ENCODE peak calls at places on chromosome 17, in nine cellular contexts. E, N, Q, J, Y, H, W, K and X are unnamed samples. For H3K4me1, the result is how much of the 10 kb centered on the place peaks cover.

GRCh38 chr17:81536299-81537290 is 8.4 kb downstream of the FSCN2 start:
- DNase-seq in Y (no peak), N (no peak), J (no peak), Q (no peak), W (no peak), K (no peak), H (no peak), E (peak), X (no peak)

GRCh38 chr17:74239169-74239568 is 25.8 kb downstream of the TTYH2 start:
- DNase-seq in J (no peak), K (no peak), W (no peak), Q (no peak), H (no peak), E (peak), N (no peak), Y (peak), X (peak)

GRCh38 chr17:73301359-73301758 is 10.4 kb downstream of the CDC42EP4 start:
- DNase-seq in E (no peak), H (no peak), W (no peak), K (no peak), Q (no peak), J (no peak), Y (no peak), N (no peak), X (no peak)

GRCh38 chr17:74466785-74467158 is 338 bp downstream of the CD300A start:
- DNase-seq in N (no peak), Y (no peak), Q (no peak), H (no peak), E (no peak), J (no peak), W (peak), K (no peak), X (no peak)

GRCh38 chr17:35063514-35064223 is at the start of gene RFFL:
- DNase-seq in N (peak), W (peak), Y (peak), J (peak), K (peak), E (peak), Q (peak), H (peak), X (peak)

GRCh38 chr17:57001541-57001940 is 23.6 kb downstream of the SCPEP1 start:
- DNase-seq in N (no peak), K (peak), Y (no peak), Q (no peak), H (no peak), W (no peak), E (no peak), J (no peak), X (no peak)

GRCh38 chr17:16948587-16949376 is 23.1 kb downstream of the TNFRSF13B start:
- DNase-seq in J (no peak), W (no peak), E (peak), Q (no peak), Y (no peak), N (no peak), H (no peak), K (peak), X (no peak)

GRCh38 chr17:63962298-63962744 is 10.4 kb downstream of the SCN4A start:
- DNase-seq in W (no peak), E (no peak), Q (no peak), H (no peak), J (no peak), Y (no peak), N (no peak), K (no peak), X (no peak)

GRCh38 chr17:66580601-66581385 is 254.1 kb upstream of the CACNG5 start:
- DNase-seq in Q (no peak), Y (peak), K (no peak), E (peak), J (no peak), N (no peak), H (no peak), W (peak), X (no peak)

GRCh38 chr17:5078106-5079028 is at the start of gene ZFP3:
- DNase-seq in J (peak), K (peak), W (peak), Q (peak), N (no peak), E (peak), H (peak), Y (peak), X (peak)

GRCh38 chr17:62703776-62704380 is 76.4 kb downstream of the MRC2 start:
- DNase-seq in K (peak), Y (peak), N (peak), W (peak), J (peak), E (peak), H (no peak), Q (peak), X (peak)

GRCh38 chr17:43401293-43401692 is 2.5 kb downstream of the ARL4D start:
- DNase-seq in E (no peak), Q (no peak), W (peak), J (no peak), H (no peak), K (no peak), Y (peak), N (no peak), X (peak)

GRCh38 chr17:63550816-63551639 is 751 bp downstream of the DCAF7 start:
- DNase-seq in H (no peak), Q (no peak), E (no peak), W (no peak), N (no peak), K (peak), Y (no peak), J (no peak), X (no peak)

GRCh38 chr17:11404431-11404830 is 163.4 kb downstream of the SHISA6 start:
- DNase-seq in W (no peak), Q (no peak), E (no peak), J (no peak), N (no peak), K (no peak), H (no peak), Y (no peak), X (no peak)

GRCh38 chr17:60481604-60482003 is 44.4 kb downstream of the APPBP2 start:
- DNase-seq in H (no peak), Q (no peak), K (no peak), Y (no peak), J (no peak), W (no peak), N (no peak), E (no peak), X (no peak)

GRCh38 chr17:61579961-61580360 is 11.1 kb downstream of the NACA2 start:
- DNase-seq in N (peak), Q (no peak), W (no peak), E (no peak), H (no peak), K (peak), Y (no peak), J (no peak), X (no peak)

GRCh38 chr17:40062347-40063033 is at the start of gene THRA:
- DNase-seq in Q (peak), K (peak), N (peak), E (peak), H (no peak), W (peak), Y (peak), J (peak), X (no peak)

GRCh38 chr17:61833536-61834203 is 29.7 kb downstream of the BRIP1 start:
- DNase-seq in Q (no peak), J (no peak), H (no peak), N (no peak), Y (no peak), W (no peak), K (no peak), E (no peak), X (no peak)

GRCh38 chr17:76038050-76038449 is 10.9 kb upstream of the EVPL start:
- DNase-seq in Y (no peak), N (no peak), W (peak), Q (no peak), K (no peak), H (no peak), E (no peak), J (no peak), X (no peak)

GRCh38 chr17:63702616-63703015 is 2.7 kb upstream of the LIMD2 start:
- DNase-seq in N (no peak), K (peak), W (no peak), E (no peak), Y (no peak), H (no peak), J (no peak), Q (no peak), X (no peak)

GRCh38 chr17:44547625-44548297 is 9.5 kb upstream of the FZD2 start:
- DNase-seq in N (no peak), H (no peak), J (no peak), K (peak), Y (no peak), W (no peak), E (no peak), Q (no peak), X (no peak)

GRCh38 chr17:57940217-57940616 is 15.0 kb downstream of the CUEDC1 start:
- DNase-seq in Y (no peak), W (no peak), E (no peak), K (peak), J (no peak), N (peak), H (no peak), Q (peak), X (no peak)

DNA sequence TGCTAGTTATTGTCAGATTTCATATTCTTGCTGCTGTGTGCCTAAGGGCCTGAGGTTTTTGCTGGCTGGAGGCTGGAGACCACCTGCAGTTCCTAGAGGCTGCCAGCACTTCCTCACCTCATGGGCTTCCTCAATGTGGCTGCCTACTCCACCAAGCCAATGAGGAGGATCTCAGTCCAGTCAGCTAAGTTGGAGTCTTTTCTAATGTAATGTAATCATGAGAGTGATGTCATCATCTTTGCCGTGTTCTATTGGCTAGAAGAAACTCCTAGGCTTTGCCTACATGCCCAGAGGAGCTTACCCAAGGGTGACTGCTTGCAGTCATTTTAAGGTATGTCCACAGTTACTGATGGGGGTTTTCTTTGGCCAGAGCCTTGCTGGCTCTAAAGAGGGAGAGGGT is 53.0 kb downstream of the SOCS3 start:
- DNase-seq in Q (no peak), N (no peak), J (no peak), H (no peak), K (no peak), Y (no peak), E (no peak), W (no peak), X (no peak)
- H3K4me3 ChIP-seq in Q (no peak), N (no peak), J (no peak), H (no peak), K (no peak), Y (no peak), E (no peak), W (no peak), X (no peak)

GRCh38 chr17:77598241-77598620 is 360.3 kb upstream of the TNRC6C start:
- DNase-seq in J (no peak), N (no peak), Q (no peak), H (no peak), K (no peak), Y (peak), W (no peak), E (peak), X (no peak)

GRCh38 chr17:77597421-77598240 is 360.9 kb upstream of the TNRC6C start:
- DNase-seq in Q (no peak), H (no peak), Y (peak), E (no peak), K (no peak), N (no peak), W (no peak), J (no peak), X (no peak)

GRCh38 chr17:77594416-77595209 is 363.9 kb upstream of the TNRC6C start:
- DNase-seq in K (peak), H (no peak), J (no peak), Q (no peak), E (no peak), N (no peak), W (no peak), Y (peak), X (no peak)

GRCh38 chr17:77599699-77600098 is 358.8 kb upstream of the TNRC6C start:
- DNase-seq in J (no peak), N (no peak), E (peak), W (no peak), Y (no peak), H (no peak), K (no peak), Q (no peak), X (no peak)

DNA sequence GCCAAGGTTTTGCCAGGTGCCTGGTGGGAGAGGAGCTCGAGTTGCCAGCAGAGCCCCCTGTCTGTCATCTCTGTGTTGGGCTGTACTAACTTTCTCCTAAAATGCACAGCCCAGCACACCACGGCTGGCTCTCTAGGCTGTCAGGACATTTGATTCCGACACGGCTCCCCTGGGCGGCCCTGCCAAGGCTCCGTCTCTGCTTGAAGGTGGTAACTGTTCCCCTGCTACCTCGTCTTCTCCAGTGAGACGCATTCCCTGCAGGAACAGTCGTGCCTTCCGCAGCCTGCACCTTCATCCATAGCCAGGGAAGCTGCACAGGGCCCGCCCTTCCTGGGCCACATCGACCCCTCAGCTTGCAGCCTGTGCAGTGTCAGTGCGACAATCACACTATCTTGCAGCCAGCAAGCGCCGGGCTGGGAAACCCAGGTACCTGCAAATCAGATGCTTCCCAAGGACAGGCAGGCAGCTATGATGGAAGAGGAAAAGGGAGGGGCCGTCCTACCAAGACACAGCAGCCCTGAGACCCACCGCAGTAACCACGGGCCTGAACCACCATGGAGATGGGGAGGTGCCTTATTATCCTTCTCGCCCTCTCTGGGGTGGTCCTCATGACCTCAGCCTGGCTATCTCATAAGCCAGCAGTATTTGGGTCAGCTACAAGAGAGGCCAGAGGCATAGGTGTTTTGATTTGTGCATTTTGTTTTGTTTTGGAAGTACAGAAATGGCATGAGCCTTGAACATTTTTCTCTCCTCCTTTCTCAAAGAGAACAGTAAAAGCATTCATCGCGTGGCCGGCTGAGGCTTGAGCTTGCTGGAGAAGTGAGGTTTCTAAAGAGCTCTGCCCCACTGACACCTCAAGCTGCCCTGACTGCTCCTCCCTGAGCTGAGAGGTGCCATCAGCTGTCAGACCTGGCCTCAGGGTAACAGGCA is 361.7 kb upstream of the TNRC6C start:
- DNase-seq in E (no peak), N (no peak), J (no peak), H (no peak), Y (peak), W (no peak), K (no peak), Q (no peak), X (no peak)
- H3K4me1 ChIP-seq in E (under half), N (under half), J (under half), H (under half), Y (under half), W (under half), K (under half), Q (under half), X (under half)

GRCh38 chr17:80503921-80504320 is 27.5 kb upstream of the NPTX1 start:
- DNase-seq in H (no peak), J (no peak), K (no peak), W (no peak), Q (no peak), E (no peak), Y (no peak), N (no peak), X (no peak)

GRCh38 chr17:80501739-80502577 is 25.6 kb upstream of the NPTX1 start:
- DNase-seq in E (no peak), J (no peak), N (no peak), W (peak), Q (no peak), K (no peak), Y (peak), H (no peak), X (no peak)

GRCh38 chr17:80502578-80502877 is 26.1 kb upstream of the NPTX1 start:
- DNase-seq in Q (no peak), E (no peak), W (peak), K (no peak), H (no peak), Y (no peak), J (no peak), N (no peak), X (no peak)

GRCh38 chr17:80503031-80503430 is 26.6 kb upstream of the NPTX1 start:
- DNase-seq in H (no peak), Q (no peak), W (no peak), E (no peak), J (no peak), K (no peak), N (no peak), Y (no peak), X (no peak)

GRCh38 chr17:80504671-80505413 is 28.4 kb upstream of the NPTX1 start:
- DNase-seq in Q (no peak), W (no peak), N (no peak), E (no peak), Y (no peak), H (no peak), J (no peak), K (no peak), X (no peak)
- H3K4me3 ChIP-seq in Q (no peak), W (no peak), N (no peak), E (no peak), Y (no peak), H (no peak), J (no peak), K (no peak), X (no peak)

DNA sequence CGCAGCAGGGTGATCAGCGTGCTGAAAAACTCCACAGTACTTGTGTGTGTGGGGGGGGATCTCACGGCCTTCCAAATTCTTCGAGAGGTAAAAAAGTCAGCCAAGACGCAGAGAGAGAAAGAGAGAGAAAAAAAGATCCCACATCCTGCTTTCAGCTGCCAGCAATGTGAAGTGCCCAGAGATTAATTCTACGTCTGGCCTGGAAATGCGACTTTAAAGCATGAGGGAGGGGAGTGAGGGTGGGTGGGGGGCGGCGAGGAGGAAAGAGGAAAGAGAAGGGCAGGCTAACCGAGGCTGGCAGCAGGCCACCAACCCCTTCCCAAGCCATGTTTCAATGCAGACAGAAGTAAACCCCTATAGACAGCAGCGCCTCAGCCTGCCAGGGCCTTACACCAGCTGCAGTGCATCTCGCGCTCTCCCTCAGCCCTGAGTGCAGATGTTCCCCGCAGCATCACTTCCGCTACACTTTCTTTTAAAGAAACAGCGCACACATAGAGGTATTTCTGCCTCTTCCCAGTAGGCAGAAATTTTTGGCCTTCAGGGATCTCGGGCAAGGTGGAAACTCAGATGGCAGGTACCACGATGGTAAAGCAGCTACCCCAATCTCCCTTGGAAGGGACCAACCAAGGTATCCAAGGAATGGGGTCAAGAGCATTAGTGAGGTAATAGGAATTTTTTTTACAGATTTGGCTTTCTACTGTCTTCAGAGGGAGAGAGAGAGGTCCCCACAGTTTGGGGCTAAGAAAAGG is 87.8 kb downstream of the SMG6 start:
- DNase-seq in E (peak), N (peak), Q (peak), K (peak), J (peak), W (peak), Y (peak), H (no peak), X (peak)
- H3K4me1 ChIP-seq in E (under half), N (under half), Q (under half), K (under half), J (under half), W (under half), Y (under half), H (under half), X (under half)